ENCODE peak calls at places on chromosome 18, in ten cellular contexts. J, X, P, F, H, N, C, Y, L and G are unnamed samples. For H3K4me1, the result is how much of the 10 kb centered on the place peaks cover.

GRCh38 chr18:394997-395383 is 105.5 kb downstream of the COLEC12 start:
- DNase-seq in J (no peak), X (no peak), P (no peak), F (no peak), H (peak), N (peak), C (no peak), Y (no peak), L (peak), G (no peak)

GRCh38 chr18:25456284-25456683 is 104.3 kb upstream of the ZNF521 start:
- DNase-seq in J (no peak), X (no peak), P (no peak), F (no peak), H (no peak), N (no peak), C (no peak), Y (no peak), L (no peak), G (no peak)

GRCh38 chr18:61398961-61399632 is 65.9 kb downstream of the CDH20 start:
- DNase-seq in J (no peak), X (no peak), P (no peak), F (no peak), H (peak), N (no peak), C (no peak), Y (no peak), L (no peak), G (no peak)

GRCh38 chr18:58402951-58403702 is 225.8 kb downstream of the ALPK2 start:
- DNase-seq in J (no peak), X (no peak), P (no peak), F (no peak), H (no peak), N (no peak), C (no peak), Y (no peak), L (no peak), G (no peak)

GRCh38 chr18:46148810-46149209 is 44.6 kb downstream of the HAUS1 start:
- DNase-seq in J (peak), X (no peak), P (peak), F (no peak), H (peak), N (no peak), C (peak), Y (peak), L (peak), G (peak)

GRCh38 chr18:24810561-24810960 is 350.1 kb downstream of the HRH4 start:
- DNase-seq in J (no peak), X (no peak), P (no peak), F (no peak), H (no peak), N (no peak), C (no peak), Y (no peak), L (no peak), G (no peak)

GRCh38 chr18:56139792-56140254 is 498.6 kb downstream of the TXNL1 start:
- DNase-seq in J (no peak), X (no peak), P (no peak), F (no peak), H (peak), N (no peak), C (no peak), Y (no peak), L (peak), G (peak)

GRCh38 chr18:42275138-42275535 is 320.1 kb downstream of the PIK3C3 start:
- DNase-seq in J (no peak), X (no peak), P (no peak), F (no peak), H (no peak), N (no peak), C (no peak), Y (no peak), L (no peak), G (no peak)

GRCh38 chr18:25176516-25177042 is 175.4 kb downstream of the ZNF521 start:
- DNase-seq in J (no peak), X (no peak), P (no peak), F (no peak), H (no peak), N (no peak), C (no peak), Y (no peak), L (no peak), G (no peak)

GRCh38 chr18:55586841-55587240 is 1.2 kb downstream of the TCF4 start:
- DNase-seq in J (no peak), X (no peak), P (no peak), F (no peak), H (peak), N (no peak), C (no peak), Y (no peak), L (no peak), G (no peak)

GRCh38 chr18:50659091-50660003 is 99.5 kb downstream of the MAPK4 start:
- DNase-seq in J (no peak), X (no peak), P (no peak), F (peak), H (peak), N (peak), C (no peak), Y (no peak), L (no peak), G (no peak)

GRCh38 chr18:73975266-73975665 is 172.4 kb downstream of the FBXO15 start:
- DNase-seq in J (no peak), X (no peak), P (no peak), F (no peak), H (no peak), N (no peak), C (no peak), Y (no peak), L (no peak), G (peak)

GRCh38 chr18:712401-713134 is at the start of gene ENOSF1:
- DNase-seq in J (peak), X (peak), P (peak), F (peak), H (peak), N (peak), C (peak), Y (peak), L (peak), G (peak)

GRCh38 chr18:77106331-77106730 is 26.3 kb downstream of the MBP start:
- DNase-seq in J (no peak), X (no peak), P (peak), F (no peak), H (no peak), N (no peak), C (peak), Y (no peak), L (no peak), G (peak)
- H3K4me1 ChIP-seq in J (under half), X (half or more), P (half or more), F (under half), H (half or more), N (under half), C (half or more), Y (under half), L (under half), G (half or more)

GRCh38 chr18:63686871-63687270 is 15.9 kb upstream of the SERPINB11 start:
- DNase-seq in J (no peak), X (no peak), P (no peak), F (no peak), H (peak), N (no peak), C (no peak), Y (no peak), L (no peak), G (no peak)

GRCh38 chr18:63683890-63684289 is 18.9 kb upstream of the SERPINB11 start:
- DNase-seq in J (no peak), X (no peak), P (no peak), F (no peak), H (no peak), N (no peak), C (no peak), Y (no peak), L (no peak), G (no peak)

GRCh38 chr18:63683152-63683551 is 19.6 kb upstream of the SERPINB11 start:
- DNase-seq in J (no peak), X (no peak), P (no peak), F (no peak), H (peak), N (no peak), C (no peak), Y (no peak), L (no peak), G (no peak)

GRCh38 chr18:63684718-63685117 is 18.0 kb upstream of the SERPINB11 start:
- DNase-seq in J (no peak), X (no peak), P (no peak), F (no peak), H (no peak), N (no peak), C (no peak), Y (no peak), L (no peak), G (no peak)

DNA sequence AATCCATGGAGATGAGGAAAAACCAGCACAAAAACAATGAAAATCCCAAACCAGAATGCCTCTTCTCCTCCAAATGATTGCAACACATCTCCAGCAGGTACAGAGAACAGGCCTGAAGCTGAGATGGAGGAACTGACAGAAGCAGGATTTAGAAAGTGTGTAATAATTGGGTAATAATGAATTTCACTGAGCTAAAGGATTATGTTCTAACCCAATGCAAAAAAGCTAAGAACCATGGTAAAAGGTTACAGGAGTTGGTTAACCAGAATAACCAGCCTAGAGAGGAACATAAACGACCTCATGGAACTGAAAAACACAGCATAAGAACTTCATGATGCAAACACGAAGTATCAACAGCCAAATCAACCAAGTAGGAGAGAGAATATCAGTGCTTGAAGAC is 13.7 kb upstream of the SERPINB11 start:
- DNase-seq in J (no peak), X (no peak), P (no peak), F (no peak), H (no peak), N (no peak), C (no peak), Y (no peak), L (no peak), G (no peak)
- H3K4me1 ChIP-seq in J (under half), X (under half), P (under half), F (under half), H (under half), N (under half), C (under half), Y (under half), L (under half), G (under half)

DNA sequence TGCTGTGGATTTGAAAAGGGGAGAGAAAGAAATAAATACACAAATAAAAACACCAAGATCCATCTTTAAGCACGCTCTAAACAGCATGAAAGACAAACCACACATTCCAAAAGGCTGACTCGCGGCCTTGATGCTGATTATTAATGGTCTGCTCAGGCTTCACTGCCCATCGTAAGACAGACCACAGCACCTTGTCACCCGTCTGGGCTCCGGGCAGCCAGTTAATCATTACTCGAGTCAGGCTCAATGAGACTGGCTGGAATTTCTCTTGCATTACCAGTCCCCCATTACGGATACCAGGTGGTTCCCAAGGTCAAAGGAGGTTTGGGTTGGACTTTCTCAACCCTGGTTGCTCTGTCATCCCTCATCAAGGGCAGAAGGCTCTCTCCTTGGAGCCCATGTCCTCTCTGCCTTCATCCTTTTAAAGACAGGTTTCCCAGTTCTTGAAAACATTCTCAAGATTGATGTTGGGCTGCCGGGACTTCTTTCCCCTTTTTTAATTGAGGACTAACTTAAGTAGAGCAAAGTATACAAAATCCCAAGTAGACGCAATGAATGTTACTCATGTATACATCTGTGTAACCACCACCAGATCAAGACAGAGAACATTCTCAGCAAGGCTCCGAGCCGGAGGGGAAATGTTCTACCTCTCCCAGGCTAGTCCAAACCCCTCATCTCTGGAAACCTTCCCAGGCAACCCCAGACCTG is 8.1 kb downstream of the SMAD7 start:
- DNase-seq in J (peak), X (no peak), P (no peak), F (no peak), H (peak), N (no peak), C (no peak), Y (no peak), L (peak), G (no peak)
- H3K4me1 ChIP-seq in J (half or more), X (half or more), P (half or more), F (under half), H (half or more), N (under half), C (half or more), Y (under half), L (half or more), G (half or more)

DNA sequence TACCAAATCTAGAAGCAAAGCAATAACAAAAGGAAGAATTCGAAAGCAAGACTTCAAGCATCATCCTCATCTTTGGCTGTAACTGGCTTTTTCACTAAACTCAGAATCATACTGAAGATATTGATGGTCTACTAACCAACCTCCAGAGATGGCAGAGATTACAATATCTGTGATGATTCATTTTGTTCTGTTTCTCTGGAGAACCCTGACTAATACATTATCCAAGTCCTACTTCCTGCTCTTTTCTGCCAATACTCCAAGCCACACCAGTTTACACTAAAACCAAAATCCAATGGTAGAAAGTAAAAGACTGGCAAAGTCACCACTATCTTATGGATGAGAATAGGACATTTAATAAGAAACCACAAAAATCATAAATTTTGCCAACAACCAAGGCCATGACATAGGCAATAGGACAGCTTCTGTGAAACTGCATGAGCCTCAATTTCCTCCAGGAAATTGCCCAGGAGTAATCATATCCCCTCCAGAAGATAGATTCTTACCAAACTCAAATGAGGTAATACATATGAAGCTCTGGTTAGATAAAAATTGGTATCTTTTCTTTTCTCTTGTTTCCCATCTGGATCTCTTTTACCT is 159.8 kb downstream of the METTL4 start:
- DNase-seq in J (no peak), X (no peak), P (no peak), F (no peak), H (peak), N (no peak), C (no peak), Y (no peak), L (no peak), G (no peak)
- H3K4me1 ChIP-seq in J (under half), X (under half), P (under half), F (under half), H (under half), N (under half), C (under half), Y (under half), L (under half), G (under half)

GRCh38 chr18:48834421-48835011 is 116.2 kb downstream of the SMAD7 start:
- DNase-seq in J (peak), X (peak), P (peak), F (peak), H (peak), N (peak), C (peak), Y (peak), L (peak), G (peak)
- H3K4me1 ChIP-seq in J (under half), X (half or more), P (half or more), F (under half), H (half or more), N (under half), C (under half), Y (under half), L (under half), G (half or more)

GRCh38 chr18:59876310-59876626 is 23.5 kb upstream of the PMAIP1 start:
- DNase-seq in J (no peak), X (no peak), P (no peak), F (no peak), H (no peak), N (no peak), C (no peak), Y (no peak), L (no peak), G (no peak)
- H3K4me1 ChIP-seq in J (under half), X (under half), P (under half), F (under half), H (under half), N (under half), C (under half), Y (under half), L (under half), G (under half)